ENCODE peak calls at places on chromosomes 13 and 19, in eight cellular contexts. One of them, this sample, is unnamed.

GRCh38 chr13:96781141-96781540 is 213.1 kb downstream of the OXGR1 start:
- DNase-seq in right lobe of liver: no peak
- DNase-seq in A549: no peak
- DNase-seq in adrenal gland: no peak
- DNase-seq in suprapubic skin: no peak
- DNase-seq in ovary: no peak
- DNase-seq in sigmoid colon: no peak
- DNase-seq in heart left ventricle: peak
- DNase-seq in this sample: no peak

GRCh38 chr13:73849292-73849691 is 284.9 kb downstream of the KLF12 start:
- DNase-seq in right lobe of liver: no peak
- DNase-seq in A549: peak
- DNase-seq in adrenal gland: no peak
- DNase-seq in suprapubic skin: no peak
- DNase-seq in ovary: no peak
- DNase-seq in sigmoid colon: no peak
- DNase-seq in heart left ventricle: no peak
- DNase-seq in this sample: peak

GRCh38 chr19:15187026-15188007 is 13.5 kb downstream of the NOTCH3 start:
- DNase-seq in right lobe of liver: no peak
- DNase-seq in A549: peak
- DNase-seq in adrenal gland: no peak
- DNase-seq in suprapubic skin: no peak
- DNase-seq in ovary: no peak
- DNase-seq in sigmoid colon: no peak
- DNase-seq in heart left ventricle: no peak
- DNase-seq in this sample: no peak

GRCh38 chr19:37466277-37466797 is 907 bp downstream of the ZNF569 start:
- DNase-seq in right lobe of liver: no peak
- DNase-seq in A549: no peak
- DNase-seq in adrenal gland: no peak
- DNase-seq in suprapubic skin: no peak
- DNase-seq in ovary: no peak
- DNase-seq in sigmoid colon: no peak
- DNase-seq in heart left ventricle: peak
- DNase-seq in this sample: peak

GRCh38 chr19:39430675-39431593 is 4.8 kb downstream of the RPS16 start:
- DNase-seq in right lobe of liver: no peak
- DNase-seq in A549: peak
- DNase-seq in adrenal gland: no peak
- DNase-seq in suprapubic skin: no peak
- DNase-seq in ovary: peak
- DNase-seq in sigmoid colon: no peak
- DNase-seq in heart left ventricle: no peak
- DNase-seq in this sample: no peak

GRCh38 chr13:111347438-111347837 is 27.0 kb downstream of the TEX29 start:
- DNase-seq in right lobe of liver: no peak
- DNase-seq in A549: no peak
- DNase-seq in adrenal gland: no peak
- DNase-seq in suprapubic skin: no peak
- DNase-seq in ovary: no peak
- DNase-seq in sigmoid colon: no peak
- DNase-seq in heart left ventricle: no peak
- DNase-seq in this sample: no peak

GRCh38 chr19:44142014-44142523 is 715 bp downstream of the ZNF234 start:
- DNase-seq in right lobe of liver: peak
- DNase-seq in A549: no peak
- DNase-seq in adrenal gland: peak
- DNase-seq in suprapubic skin: no peak
- DNase-seq in ovary: no peak
- DNase-seq in sigmoid colon: no peak
- DNase-seq in heart left ventricle: peak
- DNase-seq in this sample: no peak

GRCh38 chr19:45667620-45668341 is at the start of gene GIPR:
- DNase-seq in right lobe of liver: peak
- DNase-seq in A549: peak
- DNase-seq in adrenal gland: no peak
- DNase-seq in suprapubic skin: no peak
- DNase-seq in ovary: no peak
- DNase-seq in sigmoid colon: no peak
- DNase-seq in heart left ventricle: peak
- DNase-seq in this sample: peak

GRCh38 chr19:46907880-46908279 is 47.1 kb downstream of the ARHGAP35 start:
- DNase-seq in right lobe of liver: no peak
- DNase-seq in A549: no peak
- DNase-seq in adrenal gland: peak
- DNase-seq in suprapubic skin: no peak
- DNase-seq in ovary: peak
- DNase-seq in sigmoid colon: peak
- DNase-seq in heart left ventricle: peak
- DNase-seq in this sample: no peak

GRCh38 chr13:114341003-114341777 is 26.9 kb downstream of the CHAMP1 start:
- DNase-seq in right lobe of liver: no peak
- DNase-seq in A549: no peak
- DNase-seq in adrenal gland: no peak
- DNase-seq in suprapubic skin: no peak
- DNase-seq in ovary: no peak
- DNase-seq in sigmoid colon: no peak
- DNase-seq in heart left ventricle: no peak
- DNase-seq in this sample: no peak

GRCh38 chr19:6947745-6948144 is 60.4 kb downstream of the ADGRE1 start:
- DNase-seq in right lobe of liver: no peak
- DNase-seq in A549: peak
- DNase-seq in adrenal gland: no peak
- DNase-seq in suprapubic skin: no peak
- DNase-seq in ovary: no peak
- DNase-seq in sigmoid colon: no peak
- DNase-seq in heart left ventricle: no peak
- DNase-seq in this sample: no peak

GRCh38 chr19:48397636-48398328 is 4.3 kb downstream of the GRIN2D start:
- DNase-seq in right lobe of liver: no peak
- DNase-seq in A549: no peak
- DNase-seq in adrenal gland: no peak
- DNase-seq in suprapubic skin: peak
- DNase-seq in ovary: no peak
- DNase-seq in sigmoid colon: no peak
- DNase-seq in heart left ventricle: no peak
- DNase-seq in this sample: no peak

GRCh38 chr13:62556973-62557372 is 1141.3 kb upstream of the PCDH20 start:
- DNase-seq in right lobe of liver: no peak
- DNase-seq in A549: no peak
- DNase-seq in adrenal gland: no peak
- DNase-seq in suprapubic skin: no peak
- DNase-seq in ovary: no peak
- DNase-seq in sigmoid colon: no peak
- DNase-seq in heart left ventricle: no peak
- DNase-seq in this sample: no peak

GRCh38 chr19:28065026-28065425 is 1147.9 kb downstream of the UQCRFS1 start:
- DNase-seq in right lobe of liver: no peak
- DNase-seq in A549: no peak
- DNase-seq in adrenal gland: no peak
- DNase-seq in suprapubic skin: no peak
- DNase-seq in ovary: no peak
- DNase-seq in sigmoid colon: no peak
- DNase-seq in heart left ventricle: no peak
- DNase-seq in this sample: no peak

GRCh38 chr13:27960362-27961226 is 8.5 kb downstream of the CDX2 start:
- DNase-seq in right lobe of liver: peak
- DNase-seq in A549: peak
- DNase-seq in adrenal gland: no peak
- DNase-seq in suprapubic skin: no peak
- DNase-seq in ovary: no peak
- DNase-seq in sigmoid colon: no peak
- DNase-seq in heart left ventricle: no peak
- DNase-seq in this sample: peak

GRCh38 chr13:46679369-46680180 is 117.4 kb downstream of the ESD start:
- DNase-seq in right lobe of liver: no peak
- DNase-seq in A549: no peak
- DNase-seq in adrenal gland: no peak
- DNase-seq in suprapubic skin: no peak
- DNase-seq in ovary: peak
- DNase-seq in sigmoid colon: no peak
- DNase-seq in heart left ventricle: no peak
- DNase-seq in this sample: peak
- H3K27ac ChIP-seq in right lobe of liver: peak
- H3K27ac ChIP-seq in A549: peak
- H3K27ac ChIP-seq in adrenal gland: peak
- H3K27ac ChIP-seq in suprapubic skin: peak
- H3K27ac ChIP-seq in ovary: peak
- H3K27ac ChIP-seq in sigmoid colon: peak
- H3K27ac ChIP-seq in heart left ventricle: peak
- H3K27ac ChIP-seq in this sample: peak

GRCh38 chr19:3707868-3708206 is 347 bp upstream of the TJP3 start:
- DNase-seq in right lobe of liver: no peak
- DNase-seq in A549: no peak
- DNase-seq in adrenal gland: no peak
- DNase-seq in suprapubic skin: no peak
- DNase-seq in ovary: no peak
- DNase-seq in sigmoid colon: no peak
- DNase-seq in heart left ventricle: no peak
- DNase-seq in this sample: no peak

GRCh38 chr19:3710265-3710812 is 2.2 kb downstream of the TJP3 start:
- DNase-seq in right lobe of liver: peak
- DNase-seq in A549: peak
- DNase-seq in adrenal gland: peak
- DNase-seq in suprapubic skin: no peak
- DNase-seq in ovary: no peak
- DNase-seq in sigmoid colon: peak
- DNase-seq in heart left ventricle: peak
- DNase-seq in this sample: peak

GRCh38 chr19:3712663-3713531 is 4.7 kb downstream of the TJP3 start:
- DNase-seq in right lobe of liver: no peak
- DNase-seq in A549: peak
- DNase-seq in adrenal gland: no peak
- DNase-seq in suprapubic skin: no peak
- DNase-seq in ovary: no peak
- DNase-seq in sigmoid colon: no peak
- DNase-seq in heart left ventricle: no peak
- DNase-seq in this sample: peak

DNA sequence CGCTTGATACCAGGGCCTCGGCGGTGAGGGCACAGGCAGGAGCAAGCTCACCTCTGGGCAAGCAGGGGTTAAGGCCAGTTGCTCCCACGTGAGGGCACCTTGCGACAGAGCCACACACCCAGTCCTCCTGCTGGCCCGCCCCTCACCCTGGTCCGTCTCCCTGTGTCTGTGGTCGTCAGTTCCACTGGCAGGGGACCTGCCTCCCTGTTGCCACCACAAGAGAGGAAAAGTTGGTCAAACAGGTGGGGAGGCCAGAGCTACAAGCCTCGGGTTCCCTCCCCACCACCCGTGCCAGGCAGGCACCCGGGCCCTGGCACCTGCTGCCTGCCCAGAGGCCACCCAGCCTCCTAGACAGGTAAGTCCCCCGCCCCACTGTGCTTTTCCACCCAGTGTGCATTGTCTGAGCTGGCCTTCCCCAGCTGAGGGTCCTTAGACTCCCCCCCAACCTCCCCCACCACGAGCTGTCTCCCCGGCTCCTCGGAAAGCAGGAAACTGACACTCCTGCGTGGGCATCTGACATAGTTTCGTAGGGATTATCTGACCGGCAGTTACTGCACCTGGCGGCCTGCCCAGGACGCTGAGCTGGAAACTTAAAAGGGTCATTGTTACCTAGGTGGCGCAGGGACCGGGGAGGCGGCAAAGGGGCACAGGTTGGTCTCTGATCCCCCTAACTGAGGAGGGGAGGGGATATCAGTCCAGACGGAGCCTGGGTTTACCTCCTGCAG is at the start of gene TJP3:
- DNase-seq in right lobe of liver: peak
- DNase-seq in A549: no peak
- DNase-seq in adrenal gland: no peak
- DNase-seq in suprapubic skin: no peak
- DNase-seq in ovary: no peak
- DNase-seq in sigmoid colon: no peak
- DNase-seq in heart left ventricle: no peak
- DNase-seq in this sample: peak
- TF ChIP-seq POLR2A in right lobe of liver: peak
- TF ChIP-seq POLR2A in A549: no peak
- TF ChIP-seq POLR2A in adrenal gland: no peak
- TF ChIP-seq POLR2A in suprapubic skin: no peak
- TF ChIP-seq POLR2A in ovary: no peak
- TF ChIP-seq POLR2A in sigmoid colon: peak
- TF ChIP-seq POLR2A in heart left ventricle: no peak
- TF ChIP-seq POLR2A in this sample: peak

DNA sequence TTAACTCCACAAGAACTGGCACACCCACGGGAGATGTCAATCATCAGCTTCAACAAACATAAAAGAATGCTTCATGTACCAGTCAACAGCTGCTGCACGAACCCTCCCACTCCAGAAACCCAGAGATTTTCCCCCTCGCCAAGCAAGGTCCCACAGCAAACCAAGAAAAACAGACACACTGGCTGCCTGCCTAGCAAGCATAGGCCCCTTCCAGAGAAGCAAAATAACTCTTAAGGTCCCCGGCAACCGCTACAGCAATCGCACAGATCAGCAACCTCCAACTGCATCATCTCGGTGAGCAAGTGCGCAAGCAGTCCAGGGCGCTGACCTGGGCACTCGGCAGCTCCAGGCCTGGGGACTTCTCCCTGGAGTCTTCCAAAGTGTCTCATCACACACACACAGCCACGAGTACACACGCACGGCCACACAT is 125.2 kb downstream of the STK24 start:
- DNase-seq in right lobe of liver: no peak
- DNase-seq in A549: no peak
- DNase-seq in adrenal gland: no peak
- DNase-seq in suprapubic skin: no peak
- DNase-seq in ovary: peak
- DNase-seq in sigmoid colon: peak
- DNase-seq in heart left ventricle: peak
- DNase-seq in this sample: no peak
- H3K27ac ChIP-seq in right lobe of liver: no peak
- H3K27ac ChIP-seq in A549: no peak
- H3K27ac ChIP-seq in adrenal gland: no peak
- H3K27ac ChIP-seq in suprapubic skin: peak
- H3K27ac ChIP-seq in ovary: no peak
- H3K27ac ChIP-seq in sigmoid colon: peak
- H3K27ac ChIP-seq in heart left ventricle: no peak
- H3K27ac ChIP-seq in this sample: no peak

DNA sequence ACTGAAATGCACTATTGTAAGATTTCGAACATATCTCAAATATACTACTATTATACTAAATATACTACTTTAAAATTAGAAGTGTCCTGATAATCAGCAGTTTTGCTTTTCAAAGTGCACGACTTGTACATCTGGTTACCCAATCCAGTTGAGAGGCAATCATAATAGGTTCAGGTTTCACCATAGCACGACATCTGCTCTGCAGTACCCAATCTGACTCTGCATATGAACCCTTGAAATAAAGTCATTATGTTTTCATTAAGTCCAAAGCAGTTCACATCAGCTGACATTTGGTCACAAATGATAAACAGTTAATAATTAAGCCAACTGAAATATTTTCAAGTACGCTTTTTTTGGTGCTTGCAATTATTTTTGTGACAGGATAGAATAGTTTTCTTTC is 90.6 kb downstream of the PCDH9 start:
- DNase-seq in right lobe of liver: no peak
- DNase-seq in A549: no peak
- DNase-seq in adrenal gland: no peak
- DNase-seq in suprapubic skin: no peak
- DNase-seq in ovary: no peak
- DNase-seq in sigmoid colon: no peak
- DNase-seq in heart left ventricle: no peak
- DNase-seq in this sample: no peak
- TF ChIP-seq POLR2A in right lobe of liver: no peak
- TF ChIP-seq POLR2A in A549: no peak
- TF ChIP-seq POLR2A in adrenal gland: no peak
- TF ChIP-seq POLR2A in suprapubic skin: no peak
- TF ChIP-seq POLR2A in ovary: no peak
- TF ChIP-seq POLR2A in sigmoid colon: no peak
- TF ChIP-seq POLR2A in heart left ventricle: no peak
- TF ChIP-seq POLR2A in this sample: no peak

GRCh38 chr19:4108767-4109625 is 14.9 kb downstream of the MAP2K2 start:
- DNase-seq in right lobe of liver: no peak
- DNase-seq in A549: no peak
- DNase-seq in adrenal gland: no peak
- DNase-seq in suprapubic skin: no peak
- DNase-seq in ovary: peak
- DNase-seq in sigmoid colon: no peak
- DNase-seq in heart left ventricle: no peak
- DNase-seq in this sample: peak
- H3K27ac ChIP-seq in right lobe of liver: no peak
- H3K27ac ChIP-seq in A549: no peak
- H3K27ac ChIP-seq in adrenal gland: no peak
- H3K27ac ChIP-seq in suprapubic skin: no peak
- H3K27ac ChIP-seq in ovary: no peak
- H3K27ac ChIP-seq in sigmoid colon: no peak
- H3K27ac ChIP-seq in heart left ventricle: no peak
- H3K27ac ChIP-seq in this sample: peak

This sample was measured in Peyer's patch.